ENCODE peak calls at places on chromosomes 3 and 15, in seven cellular contexts. One of them, this sample, is unnamed. For H3K36me3, the result is how much of the 10 kb centered on the place peaks cover.

GRCh38 chr3:16456784-16457415 is 56.6 kb downstream of the RFTN1 start:
- DNase-seq in trophoblast cell: no peak
- DNase-seq in HCT116: no peak
- DNase-seq in K562: no peak
- DNase-seq in neural progenitor cell: no peak
- DNase-seq in GM23248: no peak
- DNase-seq in IMR-90: peak
- DNase-seq in this sample: no peak

GRCh38 chr3:45549961-45550360 is 44.6 kb upstream of the LIMD1 start:
- DNase-seq in HCT116: no peak
- DNase-seq in neural progenitor cell: no peak
- DNase-seq in GM23248: no peak
- DNase-seq in trophoblast cell: no peak
- DNase-seq in K562: no peak
- DNase-seq in IMR-90: no peak
- DNase-seq in this sample: no peak

GRCh38 chr15:95464091-95464888 is 866.2 kb upstream of the NR2F2 start:
- DNase-seq in IMR-90: peak
- DNase-seq in GM23248: no peak
- DNase-seq in HCT116: no peak
- DNase-seq in K562: no peak
- DNase-seq in neural progenitor cell: no peak
- DNase-seq in trophoblast cell: no peak
- DNase-seq in this sample: no peak

GRCh38 chr15:62994975-62995730 is 47.4 kb upstream of the TPM1 start:
- DNase-seq in IMR-90: peak
- DNase-seq in trophoblast cell: peak
- DNase-seq in K562: no peak
- DNase-seq in GM23248: peak
- DNase-seq in HCT116: no peak
- DNase-seq in neural progenitor cell: no peak
- DNase-seq in this sample: no peak

GRCh38 chr15:68384451-68385239 is 47.3 kb downstream of the ITGA11 start:
- DNase-seq in HCT116: no peak
- DNase-seq in neural progenitor cell: no peak
- DNase-seq in IMR-90: peak
- DNase-seq in trophoblast cell: no peak
- DNase-seq in K562: no peak
- DNase-seq in GM23248: peak
- DNase-seq in this sample: no peak

GRCh38 chr3:184582998-184583344 is 21.4 kb downstream of the EPHB3 start:
- DNase-seq in GM23248: no peak
- DNase-seq in IMR-90: no peak
- DNase-seq in neural progenitor cell: peak
- DNase-seq in K562: no peak
- DNase-seq in trophoblast cell: no peak
- DNase-seq in HCT116: no peak
- DNase-seq in this sample: no peak

GRCh38 chr3:155809181-155809580 is 3.1 kb upstream of the C3orf33 start:
- DNase-seq in HCT116: no peak
- DNase-seq in K562: no peak
- DNase-seq in IMR-90: peak
- DNase-seq in GM23248: peak
- DNase-seq in trophoblast cell: peak
- DNase-seq in neural progenitor cell: no peak
- DNase-seq in this sample: no peak

GRCh38 chr15:101545548-101546505 is 56.3 kb upstream of the PCSK6 start:
- DNase-seq in neural progenitor cell: no peak
- DNase-seq in K562: no peak
- DNase-seq in trophoblast cell: no peak
- DNase-seq in IMR-90: no peak
- DNase-seq in HCT116: no peak
- DNase-seq in GM23248: no peak
- DNase-seq in this sample: no peak

GRCh38 chr15:94056314-94056713 is 175.0 kb upstream of the MCTP2 start:
- DNase-seq in K562: no peak
- DNase-seq in IMR-90: peak
- DNase-seq in GM23248: peak
- DNase-seq in HCT116: no peak
- DNase-seq in trophoblast cell: no peak
- DNase-seq in neural progenitor cell: no peak
- DNase-seq in this sample: peak

GRCh38 chr3:188469228-188469885 is 315.4 kb downstream of the LPP start:
- DNase-seq in HCT116: no peak
- DNase-seq in K562: no peak
- DNase-seq in IMR-90: no peak
- DNase-seq in neural progenitor cell: no peak
- DNase-seq in GM23248: no peak
- DNase-seq in trophoblast cell: no peak
- DNase-seq in this sample: no peak

GRCh38 chr3:180989291-180990163 is at the start of gene DNAJC19:
- DNase-seq in neural progenitor cell: peak
- DNase-seq in trophoblast cell: peak
- DNase-seq in K562: peak
- DNase-seq in GM23248: peak
- DNase-seq in IMR-90: peak
- DNase-seq in HCT116: peak
- DNase-seq in this sample: peak

GRCh38 chr3:180996415-180996932 is 6.9 kb upstream of the DNAJC19 start:
- DNase-seq in K562: no peak
- DNase-seq in HCT116: no peak
- DNase-seq in IMR-90: no peak
- DNase-seq in GM23248: no peak
- DNase-seq in neural progenitor cell: no peak
- DNase-seq in trophoblast cell: no peak
- DNase-seq in this sample: peak

GRCh38 chr3:180987344-180987743 is 2.2 kb downstream of the DNAJC19 start:
- DNase-seq in IMR-90: no peak
- DNase-seq in trophoblast cell: no peak
- DNase-seq in HCT116: no peak
- DNase-seq in K562: no peak
- DNase-seq in GM23248: no peak
- DNase-seq in neural progenitor cell: no peak
- DNase-seq in this sample: peak

DNA sequence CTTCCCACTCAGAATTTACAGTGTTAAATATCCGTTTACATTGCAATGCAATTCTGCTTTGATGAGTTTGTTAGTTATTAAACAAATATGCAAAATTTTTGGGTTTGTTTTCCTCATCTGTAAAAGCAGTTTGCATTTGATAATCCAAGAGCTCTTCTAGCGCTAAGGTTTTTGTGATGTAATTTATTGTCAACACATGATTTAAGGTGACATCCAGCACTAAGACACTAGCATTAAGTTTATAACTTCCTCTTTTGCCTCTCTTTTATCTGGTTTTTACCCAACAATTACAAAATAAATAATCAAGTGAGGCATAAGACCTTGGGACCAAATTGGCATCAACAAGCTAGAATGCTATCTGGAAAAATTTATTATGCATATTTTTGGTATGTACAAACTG is 958 bp upstream of the DNAJC19 start:
- DNase-seq in GM23248: no peak
- DNase-seq in HCT116: no peak
- DNase-seq in IMR-90: no peak
- DNase-seq in trophoblast cell: no peak
- DNase-seq in neural progenitor cell: no peak
- DNase-seq in K562: no peak
- DNase-seq in this sample: no peak
- H2AFZ ChIP-seq in GM23248: peak
- H2AFZ ChIP-seq in HCT116: peak
- H2AFZ ChIP-seq in IMR-90: no peak
- H2AFZ ChIP-seq in trophoblast cell: no peak
- H2AFZ ChIP-seq in neural progenitor cell: peak
- H2AFZ ChIP-seq in K562: peak
- H2AFZ ChIP-seq in this sample: peak

DNA sequence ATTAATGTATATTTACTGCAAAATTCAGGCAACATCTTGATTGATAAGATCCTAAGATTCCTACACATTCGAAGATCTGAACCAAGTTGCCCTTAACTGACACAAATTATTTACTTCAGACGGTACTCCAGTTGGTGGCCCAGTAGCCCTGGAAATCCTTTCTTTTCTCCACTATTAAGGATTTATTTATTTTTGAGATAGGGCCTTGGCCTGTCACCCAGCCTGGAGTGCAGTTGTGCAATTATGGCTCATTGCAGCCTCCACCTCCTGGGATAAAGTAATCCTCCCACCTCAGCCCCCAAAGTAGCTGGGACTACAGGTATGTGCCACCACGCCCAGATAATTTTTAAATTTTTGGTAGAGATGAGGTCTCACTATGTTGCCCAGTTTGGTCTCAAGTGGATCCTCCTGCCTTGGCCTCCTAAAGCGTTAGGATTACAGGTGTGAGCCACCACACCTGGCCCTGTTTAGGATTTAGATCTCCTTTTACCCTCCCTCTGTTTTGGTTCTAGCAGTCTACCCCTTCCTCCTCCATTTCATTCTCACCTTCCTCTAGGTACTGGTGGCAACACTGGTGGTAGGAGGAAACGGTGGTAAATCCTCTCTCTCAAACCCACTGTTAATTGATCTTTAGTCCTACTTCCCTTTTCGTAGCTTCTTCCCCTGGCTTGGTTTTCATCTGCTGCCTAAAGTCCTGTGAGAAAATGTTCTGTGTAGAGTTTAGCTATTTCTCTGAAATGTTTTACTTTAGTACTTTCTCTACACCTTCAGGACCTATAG is 12.7 kb upstream of the ZNF609 start:
- DNase-seq in K562: no peak
- DNase-seq in HCT116: no peak
- DNase-seq in GM23248: no peak
- DNase-seq in neural progenitor cell: no peak
- DNase-seq in trophoblast cell: no peak
- DNase-seq in IMR-90: no peak
- DNase-seq in this sample: no peak
- H3K36me3 ChIP-seq in K562: under half
- H3K36me3 ChIP-seq in HCT116: under half
- H3K36me3 ChIP-seq in GM23248: under half
- H3K36me3 ChIP-seq in neural progenitor cell: under half
- H3K36me3 ChIP-seq in trophoblast cell: under half
- H3K36me3 ChIP-seq in IMR-90: under half
- H3K36me3 ChIP-seq in this sample: under half

GRCh38 chr3:37953995-37954394 is 36.6 kb upstream of the VILL start:
- DNase-seq in IMR-90: no peak
- DNase-seq in HCT116: no peak
- DNase-seq in neural progenitor cell: no peak
- DNase-seq in GM23248: no peak
- DNase-seq in K562: no peak
- DNase-seq in trophoblast cell: no peak
- DNase-seq in this sample: no peak
- H2AFZ ChIP-seq in IMR-90: no peak
- H2AFZ ChIP-seq in HCT116: no peak
- H2AFZ ChIP-seq in neural progenitor cell: no peak
- H2AFZ ChIP-seq in GM23248: no peak
- H2AFZ ChIP-seq in K562: no peak
- H2AFZ ChIP-seq in trophoblast cell: no peak
- H2AFZ ChIP-seq in this sample: no peak

GRCh38 chr3:172054115-172054764 is 14.9 kb downstream of the FNDC3B start:
- DNase-seq in neural progenitor cell: no peak
- DNase-seq in GM23248: no peak
- DNase-seq in IMR-90: no peak
- DNase-seq in trophoblast cell: no peak
- DNase-seq in HCT116: no peak
- DNase-seq in K562: no peak
- DNase-seq in this sample: no peak
- H3K36me3 ChIP-seq in neural progenitor cell: under half
- H3K36me3 ChIP-seq in GM23248: under half
- H3K36me3 ChIP-seq in IMR-90: under half
- H3K36me3 ChIP-seq in trophoblast cell: under half
- H3K36me3 ChIP-seq in HCT116: under half
- H3K36me3 ChIP-seq in K562: under half
- H3K36me3 ChIP-seq in this sample: under half

This sample was measured in MM.1S.